ENCODE peak calls at places on chromosomes 4 and X, in nine cellular contexts. D, T, G, M, E, P, A, U and B are unnamed samples.

GRCh38 chrX:47595701-47596655 is 13.7 kb downstream of the TIMP1 start:
- DNase-seq in P (no peak), M (no peak), D (no peak), E (no peak), T (peak; percentile 19), G (no peak), A (no peak), U (no peak), B (no peak)

GRCh38 chr4:111923786-111924185 is 221.5 kb upstream of the FAM241A start:
- DNase-seq in G (no peak), E (no peak), M (no peak), U (no peak), D (no peak), T (no peak), P (no peak), A (no peak), B (no peak)

GRCh38 chrX:120332394-120332793 is 21.1 kb upstream of the TMEM255A start:
- DNase-seq in M (no peak), G (no peak), T (no peak), U (no peak), A (no peak), D (no peak), E (no peak), P (no peak), B (peak; percentile 16)

GRCh38 chr4:90030953-90031352 is 96.2 kb upstream of the CCSER1 start:
- DNase-seq in A (no peak), M (no peak), P (no peak), E (no peak), U (no peak), T (no peak), G (no peak), D (no peak), B (no peak)

GRCh38 chrX:101550825-101551767 is 749 bp downstream of the ARMCX1 start:
- DNase-seq in D (peak; percentile 54), T (peak; percentile 65), A (no peak), M (peak; percentile 72), P (peak; percentile 61), U (no peak), E (peak; percentile 51), G (peak; percentile 56), B (peak; percentile 76)

GRCh38 chr4:38050560-38051350 is 90.6 kb downstream of the PTTG2 start:
- DNase-seq in G (no peak), D (no peak), A (no peak), U (no peak), P (no peak), M (no peak), E (no peak), T (no peak), B (no peak)

GRCh38 chr4:85946821-85947220 is 413.0 kb downstream of the MAPK10 start:
- DNase-seq in E (no peak), D (no peak), P (no peak), G (no peak), T (no peak), U (no peak), A (no peak), M (no peak), B (no peak)

GRCh38 chrX:130100180-130100579 is 10.1 kb downstream of the ELF4 start:
- DNase-seq in G (peak; percentile 70), P (peak; percentile 85), E (peak; percentile 67), T (no peak), A (no peak), D (peak; percentile 65), U (no peak), M (no peak), B (no peak)

GRCh38 chr4:7857993-7858392 is 81.7 kb downstream of the AFAP1 start:
- DNase-seq in M (no peak), G (no peak), E (no peak), P (no peak), A (no peak), U (no peak), T (no peak), D (no peak), B (no peak)

GRCh38 chr4:138090918-138091659 is 151.1 kb downstream of the SLC7A11 start:
- DNase-seq in A (no peak), M (no peak), P (no peak), E (no peak), U (no peak), D (no peak), G (no peak), T (no peak), B (no peak)

GRCh38 chr4:123832173-123833026 is 435.8 kb downstream of the SPRY1 start:
- DNase-seq in E (no peak), T (peak; percentile 56), D (peak; percentile 46), G (peak; percentile 49), A (no peak), M (no peak), U (peak; percentile 71), P (peak; percentile 82), B (no peak)

GRCh38 chr4:109752545-109752944 is 22.7 kb upstream of the PLA2G12A start:
- DNase-seq in U (no peak), G (no peak), M (no peak), E (no peak), D (no peak), T (no peak), P (no peak), A (no peak), B (no peak)

GRCh38 chr4:84319124-84319523 is 180.0 kb downstream of the NKX6-1 start:
- DNase-seq in A (no peak), M (peak; percentile 71), P (peak; percentile 78), E (peak; percentile 24), D (no peak), T (no peak), U (no peak), G (no peak), B (no peak)

GRCh38 chrX:46407753-46408130 is 137.5 kb downstream of the ZNF674 start:
- DNase-seq in M (no peak), E (no peak), D (no peak), P (no peak), T (peak; percentile 67), G (no peak), A (no peak), U (no peak), B (no peak)

GRCh38 chrX:40154853-40155616 is 57.3 kb upstream of the BCOR start:
- DNase-seq in U (no peak), P (peak; percentile 84), A (peak; percentile 87), T (peak; percentile 85), M (peak; percentile 77), D (peak; percentile 75), G (peak; percentile 76), E (peak; percentile 61), B (peak; percentile 94)

GRCh38 chr4:168723020-168723419 is 226.2 kb downstream of the PALLD start:
- DNase-seq in E (no peak), P (no peak), T (peak; percentile 41), M (no peak), G (no peak), U (no peak), A (no peak), D (no peak), B (no peak)
- H3K27me3 ChIP-seq in E (no peaks in the 10 kb centered on the region), P (no peaks in the 10 kb centered on the region), T (no peaks in the 10 kb centered on the region), M (no peaks in the 10 kb centered on the region), G (no peaks in the 10 kb centered on the region), U (no peaks in the 10 kb centered on the region), A (no peaks in the 10 kb centered on the region), D (no peaks in the 10 kb centered on the region), B (no peaks in the 10 kb centered on the region)

DNA sequence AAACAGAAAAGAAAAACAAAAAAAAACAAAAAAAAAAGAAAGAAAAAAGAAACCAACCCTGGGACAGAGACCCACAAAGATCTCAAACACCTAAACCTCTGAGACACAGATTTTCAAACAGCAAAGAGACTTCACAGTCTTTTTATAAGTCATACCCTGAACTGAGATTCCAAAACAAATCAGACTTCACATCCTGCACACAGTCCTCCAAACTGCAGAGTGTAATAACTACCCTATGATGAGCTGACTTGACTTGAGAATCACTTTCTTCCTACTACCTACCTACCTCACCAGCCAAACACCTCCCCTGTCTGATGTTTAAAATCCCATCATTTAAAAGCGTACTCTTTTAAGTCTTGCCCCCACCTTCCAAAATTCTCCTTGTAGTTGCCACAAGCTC is 25.2 kb upstream of the GLOD5 start:
- DNase-seq in P (no peak), T (no peak), G (no peak), E (no peak), D (no peak), A (no peak), M (no peak), U (no peak), B (no peak)
- H3K4me3 ChIP-seq in P (peak overlapping the region; percentile 69), T (peak overlapping the region; percentile 20), G (no peak overlapping the region), E (no peak overlapping the region), D (no peak overlapping the region), A (no peak overlapping the region), M (no peak overlapping the region), U (peak overlapping the region; percentile 52), B (no peak overlapping the region)

GRCh38 chr4:1400861-1401408 is 5.3 kb downstream of the NKX1-1 start:
- DNase-seq in E (no peak), M (peak; percentile 50), A (no peak), G (no peak), U (peak; percentile 43), T (no peak), D (no peak), P (peak; percentile 35), B (no peak)
- H3K27me3 ChIP-seq in E (peaks cover 53% of the 10 kb centered on the region), M (peaks cover 55% of the 10 kb centered on the region), A (peaks cover 47% of the 10 kb centered on the region), G (peaks cover 39% of the 10 kb centered on the region), U (peaks cover 59% of the 10 kb centered on the region), T (peaks cover 55% of the 10 kb centered on the region), D (peaks cover 67% of the 10 kb centered on the region), P (peaks cover 64% of the 10 kb centered on the region), B (peaks cover 45% of the 10 kb centered on the region)

GRCh38 chr4:76307670-76308014 is 1.1 kb downstream of the STBD1 start:
- DNase-seq in M (no peak), D (peak; percentile 51), E (peak; percentile 30), A (no peak), T (peak; percentile 47), G (peak; percentile 27), U (no peak), P (peak; percentile 84), B (no peak)

GRCh38 chr4:76305971-76306881 is at the start of gene STBD1:
- DNase-seq in U (peak; percentile 67), M (peak; percentile 90), G (peak; percentile 78), A (peak; percentile 91), P (peak; percentile 90), E (peak; percentile 92), T (peak; percentile 76), D (peak; percentile 85), B (peak; percentile 93)

GRCh38 chr4:76306882-76307669 is 543 bp downstream of the STBD1 start:
- DNase-seq in P (peak; percentile 83), A (peak; percentile 90), U (peak; percentile 70), D (peak; percentile 69), G (peak; percentile 57), M (peak; percentile 81), E (peak; percentile 77), T (peak; percentile 62), B (peak; percentile 87)

GRCh38 chr4:76302856-76303438 is 3.6 kb upstream of the STBD1 start:
- DNase-seq in P (no peak), D (no peak), T (no peak), M (no peak), A (no peak), U (no peak), G (no peak), E (no peak), B (no peak)

DNA sequence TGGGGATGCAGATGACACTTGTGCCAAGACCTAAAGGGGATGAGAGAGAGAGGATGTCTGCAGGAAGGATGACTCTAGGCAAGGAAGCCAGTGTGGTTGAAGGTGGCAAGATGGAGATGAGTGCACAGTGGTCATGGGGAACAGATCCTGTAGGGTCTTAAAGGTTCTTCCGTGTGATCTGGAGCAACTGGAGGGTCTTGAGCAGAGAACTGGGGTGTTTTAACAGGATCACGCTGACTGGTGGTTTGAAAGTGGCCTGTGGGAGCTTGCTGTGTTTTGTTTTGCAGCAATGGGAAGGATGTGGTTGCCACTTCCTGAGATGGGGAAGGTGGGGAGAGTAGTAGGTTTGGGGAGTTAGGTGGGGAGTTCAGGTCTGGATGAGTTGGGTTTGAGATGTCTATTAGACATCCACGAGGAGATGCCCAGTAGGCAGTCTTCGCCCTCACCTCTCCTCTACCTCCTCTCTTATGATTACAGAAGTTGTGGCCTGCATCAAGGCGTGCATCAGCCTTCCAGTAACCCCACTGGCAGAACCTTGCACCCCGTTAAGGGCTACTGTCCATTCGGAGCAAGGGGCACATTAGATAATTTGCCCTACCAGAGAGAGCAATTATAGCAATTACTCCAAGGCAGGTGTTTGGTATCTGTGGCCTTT is 1.4 kb upstream of the STBD1 start:
- DNase-seq in T (no peak), M (no peak), P (no peak), A (peak; percentile 71), D (no peak), E (no peak), G (no peak), U (no peak), B (no peak)
- H3K4me3 ChIP-seq in T (peak overlapping the region; percentile 87), M (peak overlapping the region; percentile 82), P (peak overlapping the region; percentile 97), A (peak overlapping the region; percentile 64), D (peak overlapping the region; percentile 83), E (peak overlapping the region; percentile 74), G (no peak overlapping the region), U (peak overlapping the region; percentile 54), B (no peak overlapping the region)